ENCODE peak calls at places on chromosomes 1 and 21, in five cellular contexts. B, S, L, F and H are unnamed samples. For H3K36me3, the result is how much of the 10 kb centered on the place peaks cover.

GRCh38 chr1:226985239-226985838 is 45.2 kb downstream of the COQ8A start:
- DNase-seq in S (peak), F (no peak), L (no peak), B (no peak), H (no peak)

GRCh38 chr1:2300851-2301606 is 72.9 kb downstream of the SKI start:
- DNase-seq in L (peak), B (peak), F (peak), S (peak), H (peak)

GRCh38 chr1:162236622-162237021 is 140.0 kb downstream of the SPATA46 start:
- DNase-seq in S (no peak), L (no peak), B (no peak), F (no peak), H (no peak)

GRCh38 chr21:38376693-38377092 is 119.9 kb downstream of the KCNJ15 start:
- DNase-seq in L (peak), B (no peak), F (no peak), S (no peak), H (no peak)

GRCh38 chr1:31502253-31502652 is 74.1 kb upstream of the TINAGL1 start:
- DNase-seq in F (no peak), L (no peak), B (no peak), S (no peak), H (no peak)

GRCh38 chr1:171219751-171220385 is 28.4 kb upstream of the FMO1 start:
- DNase-seq in F (no peak), L (no peak), B (no peak), S (no peak), H (peak)

GRCh38 chr1:10694274-10694632 is 102.2 kb downstream of the CASZ1 start:
- DNase-seq in F (no peak), B (no peak), L (peak), S (no peak), H (no peak)

GRCh38 chr1:31483012-31483946 is 70.3 kb downstream of the SERINC2 start:
- DNase-seq in S (peak), B (peak), L (no peak), F (peak), H (no peak)

GRCh38 chr1:177945943-177946650 is 23.8 kb downstream of the SEC16B start:
- DNase-seq in S (no peak), F (peak), L (peak), B (peak), H (peak)

GRCh38 chr1:35220976-35221375 is 28.0 kb upstream of the SFPQ start:
- DNase-seq in B (no peak), F (no peak), S (no peak), L (peak), H (no peak)

GRCh38 chr1:217534566-217534965 is 96.3 kb downstream of the GPATCH2 start:
- DNase-seq in B (no peak), F (no peak), L (no peak), S (no peak), H (no peak)

GRCh38 chr21:45256912-45257672 is 30.6 kb downstream of the POFUT2 start:
- DNase-seq in B (no peak), S (no peak), L (peak), F (no peak), H (no peak)

GRCh38 chr1:10835423-10836421 is 39.3 kb upstream of the CASZ1 start:
- DNase-seq in B (peak), F (peak), L (peak), S (no peak), H (no peak)

GRCh38 chr21:14454642-14455009 is 71.7 kb upstream of the HSPA13 start:
- DNase-seq in B (no peak), L (no peak), F (no peak), S (no peak), H (no peak)

GRCh38 chr1:80509965-80510522 is 1290.7 kb upstream of the ADGRL2 start:
- DNase-seq in B (no peak), L (no peak), F (no peak), S (no peak), H (no peak)

GRCh38 chr1:2019571-2020309 is 595 bp downstream of the GABRD start:
- DNase-seq in L (no peak), F (no peak), S (no peak), B (no peak), H (no peak)

GRCh38 chr1:27954186-27954585 is 5.6 kb upstream of the XKR8 start:
- DNase-seq in S (no peak), F (no peak), L (no peak), B (no peak), H (no peak)

GRCh38 chr1:154502742-154503111 is 515 bp upstream of the SHE start:
- DNase-seq in S (no peak), F (no peak), B (no peak), L (no peak), H (no peak)

GRCh38 chr1:26164036-26164927 is 4.5 kb downstream of the C1orf232 start:
- DNase-seq in S (no peak), B (peak), F (peak), L (peak), H (no peak)

GRCh38 chr1:97017895-97018294 is 296.3 kb downstream of the PTBP2 start:
- DNase-seq in S (no peak), F (no peak), L (no peak), B (no peak), H (no peak)

GRCh38 chr1:77825356-77825709 is 45.9 kb downstream of the MIGA1 start:
- DNase-seq in B (peak), S (no peak), F (peak), L (peak), H (no peak)

GRCh38 chr1:110508038-110508437 is 10.9 kb downstream of the KCNA10 start:
- DNase-seq in B (peak), F (peak), S (peak), L (no peak), H (no peak)
- TF ChIP-seq POLR2AphosphoS5 in B (no peak), F (peak), S (no peak), L (no peak), H (no peak)

GRCh38 chr1:202733251-202733650 is 23.0 kb upstream of the SYT2 start:
- DNase-seq in B (no peak), L (no peak), S (no peak), F (no peak), H (no peak)
- H3K36me3 ChIP-seq in B (half or more), L (under half), S (half or more), F (half or more), H (under half)

DNA sequence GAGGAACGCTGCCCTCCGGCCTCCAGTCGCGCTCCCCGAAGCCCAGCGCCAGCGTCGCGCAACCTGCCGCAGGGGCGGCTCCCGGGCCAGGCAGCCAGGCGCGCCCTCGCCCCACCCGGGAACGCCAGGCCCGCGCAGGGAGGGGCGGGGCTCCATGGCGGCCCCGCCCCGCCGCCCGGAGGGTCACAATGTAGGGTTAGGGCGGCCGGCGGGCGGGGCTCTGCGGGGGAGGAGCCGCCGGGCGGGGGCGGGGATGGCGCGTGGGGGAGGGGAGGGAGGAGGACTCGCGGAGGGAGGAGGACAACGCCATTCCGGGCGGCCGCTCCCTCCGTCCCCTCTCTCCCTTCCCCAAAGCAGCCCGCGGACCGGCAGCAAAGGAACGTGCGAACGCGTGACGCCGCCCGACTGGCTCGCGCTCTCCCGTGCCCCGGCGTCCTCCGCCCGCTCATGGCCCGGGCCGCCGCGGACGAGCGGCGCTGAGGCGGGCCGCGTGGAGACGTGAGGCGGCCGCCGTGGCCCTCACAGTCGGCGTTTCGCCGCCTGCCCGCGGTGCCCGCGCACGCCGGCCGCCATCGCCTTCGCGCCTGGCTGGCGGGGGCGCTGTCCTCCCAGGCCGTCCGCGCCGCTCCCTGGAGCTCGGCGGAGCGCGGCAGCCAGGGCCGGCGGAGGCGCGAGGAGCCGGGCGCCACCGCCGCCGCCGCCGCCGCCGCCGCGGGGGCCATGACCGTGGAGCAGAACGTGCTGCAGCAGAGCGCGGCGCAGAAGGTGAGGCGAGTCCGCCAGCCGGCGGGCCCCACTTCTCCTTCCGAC is at the start of gene USP25:
- DNase-seq in B (peak), F (peak), L (peak), S (peak), H (peak)
- TF ChIP-seq POLR2A in B (peak), F (no peak), L (peak), S (no peak), H (no peak)

DNA sequence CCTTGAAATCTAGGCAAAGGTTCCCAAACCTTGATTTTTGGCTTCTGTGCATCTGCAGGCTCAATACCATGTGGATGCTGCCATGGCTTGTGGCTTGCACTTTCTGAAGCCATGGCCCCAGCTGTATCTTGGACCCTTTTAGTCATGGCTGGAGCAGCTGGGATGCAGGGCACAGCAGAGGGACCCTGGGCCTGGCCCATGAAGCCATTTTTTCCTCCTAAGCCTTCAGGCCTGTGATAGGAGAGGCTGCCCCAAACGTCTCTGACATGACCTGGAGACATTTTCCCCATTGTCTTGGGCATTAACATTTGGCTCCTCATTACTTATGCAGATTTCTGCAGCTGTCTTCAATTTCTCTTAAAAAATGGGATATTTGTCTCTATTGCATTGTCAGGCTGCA is 97.4 kb downstream of the NPHS2 start:
- DNase-seq in L (no peak), B (no peak), F (no peak), S (no peak), H (no peak)
- TF ChIP-seq POLR2AphosphoS5 in L (no peak), B (no peak), F (no peak), S (no peak), H (no peak)

DNA sequence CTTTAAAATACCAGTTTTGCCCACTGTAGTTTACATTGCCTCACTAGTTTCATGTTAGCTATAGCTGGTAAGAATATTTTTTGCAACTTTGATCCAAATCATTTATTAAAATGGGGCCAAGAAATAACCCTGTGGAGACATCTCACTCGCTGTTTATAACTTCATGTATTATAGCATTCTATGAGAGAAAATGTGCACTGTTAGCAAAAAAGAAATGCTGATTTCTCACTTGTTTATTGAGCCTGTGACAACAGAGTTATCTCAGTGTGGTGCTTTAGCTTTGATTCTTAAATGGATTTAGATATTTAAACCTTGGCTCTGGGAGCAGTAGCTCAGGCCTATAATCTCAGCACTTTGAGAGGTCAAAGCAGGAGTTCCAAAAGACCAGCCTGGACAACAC is 127.9 kb downstream of the PIK3R3 start:
- DNase-seq in S (no peak), F (no peak), L (no peak), B (no peak), H (no peak)
- H3K36me3 ChIP-seq in S (under half), F (under half), L (under half), B (under half), H (under half)

GRCh38 chr1:9651565-9652378 is at the start of gene PIK3CD:
- DNase-seq in L (no peak), F (no peak), B (no peak), S (no peak), H (no peak)
- TF ChIP-seq POLR2A in L (no peak), F (no peak), B (no peak), S (no peak), H (no peak)

GRCh38 chr1:102500795-102501194 is 504.1 kb upstream of the OLFM3 start:
- DNase-seq in B (no peak), S (no peak), F (no peak), L (no peak), H (no peak)

GRCh38 chr1:102498929-102499328 is 502.2 kb upstream of the OLFM3 start:
- DNase-seq in F (no peak), B (no peak), S (no peak), L (no peak), H (no peak)
- TF ChIP-seq POLR2AphosphoS5 in F (no peak), B (no peak), S (no peak), L (no peak), H (no peak)